ENCODE peak calls at places on chromosomes 3 and 15, in nine cellular contexts. X, Q, D, O, G, C, L, I and J are unnamed samples.

GRCh38 chr3:189908646-189909045 is 212.1 kb downstream of the P3H2 start:
- DNase-seq in O (no peak), I (no peak), G (no peak), Q (peak), X (no peak), C (peak), D (no peak), L (no peak), J (no peak)

GRCh38 chr3:59115355-59116136 is 65.7 kb upstream of the CFAP20DC start:
- DNase-seq in L (no peak), D (no peak), G (no peak), X (no peak), I (no peak), Q (no peak), O (no peak), C (no peak), J (no peak)

GRCh38 chr3:120498947-120499346 is 48.2 kb upstream of the FSTL1 start:
- DNase-seq in C (peak), L (no peak), D (peak), I (no peak), Q (no peak), G (no peak), O (no peak), X (no peak), J (peak)

GRCh38 chr15:46312133-46312740 is 677.4 kb downstream of the SQOR start:
- DNase-seq in C (peak), G (peak), D (peak), Q (no peak), O (no peak), L (peak), I (peak), X (no peak), J (peak)

GRCh38 chr3:72245183-72245811 is 460.3 kb upstream of the PROK2 start:
- DNase-seq in I (peak), O (peak), C (peak), L (no peak), X (no peak), G (no peak), Q (no peak), D (no peak), J (peak)

GRCh38 chr15:32979710-32980109 is 214.8 kb downstream of the FMN1 start:
- DNase-seq in D (no peak), I (no peak), G (no peak), O (no peak), Q (no peak), L (no peak), X (no peak), C (no peak), J (no peak)

GRCh38 chr3:140128217-140129137 is 193.5 kb downstream of the CLSTN2 start:
- DNase-seq in X (no peak), O (no peak), I (peak), C (peak), G (peak), Q (peak), D (no peak), L (peak), J (no peak)

GRCh38 chr3:149215474-149215873 is 6.2 kb downstream of the CP start:
- DNase-seq in O (no peak), Q (no peak), D (no peak), C (peak), L (no peak), X (no peak), I (no peak), G (no peak), J (no peak)

GRCh38 chr15:67914537-67915373 is 74.9 kb upstream of the RNU6-1 start:
- DNase-seq in Q (no peak), I (peak), G (no peak), D (no peak), L (peak), X (no peak), C (no peak), O (no peak), J (peak)

GRCh38 chr15:85800460-85801123 is 5.9 kb upstream of the KLHL25 start:
- DNase-seq in C (no peak), Q (no peak), O (no peak), X (no peak), L (no peak), I (peak), G (peak), D (peak), J (peak)

GRCh38 chr3:55485208-55485791 is 1.8 kb downstream of the WNT5A start:
- DNase-seq in D (peak), X (peak), Q (no peak), O (peak), G (no peak), I (peak), C (peak), L (peak), J (peak)

GRCh38 chr3:40920041-40920440 is 279.3 kb upstream of the CTNNB1 start:
- DNase-seq in L (no peak), G (no peak), X (no peak), O (no peak), I (no peak), C (no peak), D (no peak), Q (no peak), J (no peak)

GRCh38 chr15:80202016-80202315 is 49.2 kb downstream of the FAH start:
- DNase-seq in Q (no peak), L (no peak), X (no peak), C (no peak), O (no peak), I (no peak), G (no peak), D (no peak), J (no peak)

GRCh38 chr15:66097151-66098018 is 156.2 kb downstream of the MEGF11 start:
- DNase-seq in O (peak), D (no peak), G (no peak), I (no peak), X (no peak), C (no peak), L (no peak), Q (no peak), J (peak)

GRCh38 chr3:101849714-101850326 is 506 bp downstream of the NFKBIZ start:
- DNase-seq in G (no peak), I (peak), L (peak), X (peak), C (peak), Q (no peak), O (peak), D (no peak), J (peak)

GRCh38 chr15:92656089-92656488 is 514 bp upstream of the FAM174B start:
- DNase-seq in X (no peak), L (no peak), Q (no peak), D (no peak), G (no peak), I (no peak), O (no peak), C (no peak), J (no peak)

GRCh38 chr3:38614091-38614490 is 35.4 kb downstream of the SCN5A start:
- DNase-seq in C (no peak), I (no peak), G (no peak), O (peak), L (no peak), X (peak), D (no peak), Q (no peak), J (peak)

GRCh38 chr15:60961541-60961940 is 267.6 kb downstream of the RORA start:
- DNase-seq in D (no peak), G (no peak), I (no peak), O (no peak), L (no peak), X (no peak), C (peak), Q (no peak), J (no peak)

GRCh38 chr3:44584646-44585501 is at the start of gene ZNF660:
- DNase-seq in L (peak), I (peak), Q (peak), G (no peak), O (peak), X (peak), D (peak), C (peak), J (peak)

GRCh38 chr3:9876991-9877390 is 3.1 kb downstream of the CIDEC start:
- DNase-seq in X (peak), G (no peak), O (no peak), Q (no peak), L (no peak), D (no peak), I (no peak), C (no peak), J (no peak)

GRCh38 chr3:188169826-188170455 is 16.0 kb downstream of the LPP start:
- DNase-seq in O (no peak), D (no peak), Q (no peak), I (no peak), L (no peak), C (no peak), G (no peak), X (no peak), J (peak)

GRCh38 chr3:146250449-146251382 is at the start of gene PLSCR4:
- DNase-seq in X (peak), Q (no peak), D (peak), C (peak), O (peak), L (peak), G (peak), I (peak), J (peak)

GRCh38 chr15:92848852-92849598 is 51.1 kb upstream of the CHD2 start:
- DNase-seq in D (no peak), O (no peak), C (no peak), G (no peak), Q (no peak), I (no peak), L (peak), X (no peak), J (no peak)

GRCh38 chr3:59006791-59007517 is 42.9 kb downstream of the CFAP20DC start:
- DNase-seq in Q (no peak), O (peak), G (no peak), C (no peak), I (no peak), D (no peak), L (no peak), X (no peak), J (no peak)

GRCh38 chr3:8638994-8639393 is 5.6 kb downstream of the SSUH2 start:
- DNase-seq in C (no peak), I (no peak), Q (no peak), D (no peak), L (no peak), O (no peak), X (peak), G (no peak), J (no peak)

GRCh38 chr3:4824948-4825325 is 154.3 kb upstream of the BHLHE40 start:
- DNase-seq in C (no peak), X (no peak), Q (no peak), O (no peak), L (peak), D (no peak), I (no peak), G (peak), J (no peak)

GRCh38 chr3:48151807-48152427 is 36.3 kb downstream of the CDC25A start:
- DNase-seq in I (no peak), G (no peak), D (no peak), Q (no peak), X (no peak), C (no peak), L (no peak), O (no peak), J (no peak)

GRCh38 chr3:8492744-8493511 is 8.7 kb upstream of the LMCD1 start:
- DNase-seq in O (no peak), G (no peak), X (no peak), Q (no peak), L (no peak), I (no peak), C (no peak), D (no peak), J (no peak)

GRCh38 chr3:118842147-118842863 is 192.3 kb downstream of the IGSF11 start:
- DNase-seq in O (no peak), C (no peak), G (peak), I (no peak), Q (no peak), X (no peak), D (no peak), L (no peak), J (no peak)

GRCh38 chr3:9280477-9281219 is 31.2 kb upstream of the SRGAP3 start:
- DNase-seq in Q (no peak), C (no peak), X (no peak), G (no peak), D (no peak), I (no peak), L (no peak), O (no peak), J (no peak)

GRCh38 chr15:98927990-98928389 is 79.6 kb downstream of the PGPEP1L start:
- DNase-seq in G (no peak), X (no peak), I (no peak), D (no peak), Q (no peak), C (no peak), O (no peak), L (no peak), J (no peak)

GRCh38 chr3:56795807-56796185 is 6.0 kb downstream of the ARHGEF3 start:
- DNase-seq in I (no peak), O (no peak), D (no peak), X (no peak), Q (no peak), G (no peak), L (no peak), C (no peak), J (peak)

GRCh38 chr15:28006116-28006911 is 92.8 kb downstream of the OCA2 start:
- DNase-seq in X (no peak), O (no peak), L (no peak), Q (no peak), I (no peak), C (no peak), G (no peak), D (no peak), J (no peak)

GRCh38 chr15:65939901-65940617 is 70.8 kb downstream of the RAB11A start:
- DNase-seq in X (no peak), D (no peak), Q (no peak), L (no peak), C (peak), I (peak), O (no peak), G (no peak), J (no peak)

GRCh38 chr15:90535254-90535653 is 5.5 kb downstream of the CRTC3 start:
- DNase-seq in G (no peak), X (no peak), Q (no peak), C (no peak), D (no peak), I (no peak), L (no peak), O (no peak), J (no peak)

GRCh38 chr15:90529369-90530249 is at the start of gene CRTC3:
- DNase-seq in L (peak), Q (no peak), G (no peak), X (peak), O (peak), D (peak), C (peak), I (peak), J (peak)

GRCh38 chr15:90531147-90531546 is 1.4 kb downstream of the CRTC3 start:
- DNase-seq in G (no peak), I (no peak), X (no peak), D (no peak), O (no peak), C (no peak), L (no peak), Q (no peak), J (no peak)

GRCh38 chr15:90529008-90529368 is 735 bp upstream of the CRTC3 start:
- DNase-seq in L (no peak), I (no peak), Q (no peak), G (no peak), O (no peak), C (no peak), X (no peak), D (no peak), J (no peak)

GRCh38 chr15:90530250-90531051 is 728 bp downstream of the CRTC3 start:
- DNase-seq in D (peak), L (peak), X (peak), Q (no peak), C (peak), I (peak), O (peak), G (no peak), J (peak)
- TF ChIP-seq POLR2A in D (no peak), L (no peak), X (no peak), Q (no peak), C (no peak), I (no peak), O (no peak), G (no peak), J (no peak)

DNA sequence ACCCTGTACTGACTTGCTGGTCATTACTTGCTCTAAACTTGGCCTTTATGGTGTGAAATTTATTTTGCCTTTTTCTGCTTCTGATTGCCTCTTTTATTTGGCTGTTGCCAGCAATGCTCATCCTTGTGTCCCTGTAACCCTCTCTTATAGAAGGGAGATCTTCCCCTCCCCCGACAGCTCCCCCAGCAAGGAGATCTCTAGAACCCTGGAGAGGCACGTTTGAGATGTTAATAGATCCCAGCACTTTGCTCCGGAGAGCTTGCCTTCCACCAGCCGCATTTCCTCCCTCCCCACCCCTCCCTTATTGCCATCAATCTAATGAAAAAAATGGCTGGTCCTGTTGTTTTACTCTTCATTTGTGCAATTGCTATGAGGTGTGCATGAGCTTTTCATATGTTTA is 18.1 kb downstream of the TRIM71 start:
- DNase-seq in O (no peak), L (no peak), I (no peak), D (no peak), X (no peak), G (no peak), C (no peak), Q (peak), J (no peak)
- TF ChIP-seq POLR2AphosphoS5 in O (no peak), L (no peak), I (no peak), D (no peak), X (no peak), G (no peak), C (no peak), Q (peak), J (no peak)

GRCh38 chr3:126355251-126355650 is 2.0 kb downstream of the KLF15 start:
- DNase-seq in Q (no peak), I (no peak), C (no peak), D (no peak), O (no peak), L (peak), G (no peak), X (peak), J (peak)
- H3K4me3 ChIP-seq in Q (no peak), I (peak), C (no peak), D (peak), O (peak), L (no peak), G (no peak), X (no peak), J (peak)

GRCh38 chr3:13329746-13330145 is 90.4 kb downstream of the NUP210 start:
- DNase-seq in G (no peak), O (no peak), Q (no peak), I (no peak), L (no peak), C (no peak), D (no peak), X (no peak), J (no peak)

GRCh38 chr3:13323822-13324221 is 96.3 kb downstream of the NUP210 start:
- DNase-seq in L (no peak), O (no peak), C (no peak), G (no peak), Q (no peak), I (no peak), D (no peak), X (no peak), J (no peak)

GRCh38 chr3:13325092-13325491 is 95.0 kb downstream of the NUP210 start:
- DNase-seq in X (no peak), G (no peak), I (no peak), Q (no peak), C (no peak), L (no peak), O (no peak), D (no peak), J (no peak)

GRCh38 chr3:13325892-13326443 is 94.2 kb downstream of the NUP210 start:
- DNase-seq in X (no peak), I (peak), D (no peak), O (no peak), Q (no peak), C (no peak), G (no peak), L (no peak), J (no peak)
- TF ChIP-seq POLR2A in X (no peak), I (no peak), D (no peak), O (no peak), Q (no peak), C (no peak), G (no peak), L (no peak), J (no peak)